ENCODE peak calls at places on chromosomes 13 and 19, in four cellular contexts. One of them, this sample, is unnamed.

GRCh38 chr19:49339364-49340068 is 4.3 kb downstream of the CD37 start:
- DNase-seq in bronchial epithelial cell: peak
- DNase-seq in memory B cell: no peak
- DNase-seq in RWPE1: peak
- DNase-seq in this sample: no peak

GRCh38 chr13:23735329-23735728 is 153.9 kb downstream of the MIPEP start:
- DNase-seq in bronchial epithelial cell: no peak
- DNase-seq in memory B cell: no peak
- DNase-seq in RWPE1: no peak
- DNase-seq in this sample: no peak

GRCh38 chr19:4058696-4059492 is 7.8 kb downstream of the ZBTB7A start:
- DNase-seq in bronchial epithelial cell: no peak
- DNase-seq in memory B cell: no peak
- DNase-seq in RWPE1: no peak
- DNase-seq in this sample: no peak

GRCh38 chr19:58584498-58585441 is 11.6 kb upstream of the MZF1 start:
- DNase-seq in bronchial epithelial cell: no peak
- DNase-seq in memory B cell: no peak
- DNase-seq in RWPE1: no peak
- DNase-seq in this sample: no peak

GRCh38 chr19:374183-374885 is 29.7 kb upstream of the MIER2 start:
- DNase-seq in bronchial epithelial cell: peak
- DNase-seq in memory B cell: no peak
- DNase-seq in RWPE1: peak
- DNase-seq in this sample: no peak

GRCh38 chr13:97369269-97369893 is 64.6 kb upstream of the RAP2A start:
- DNase-seq in bronchial epithelial cell: no peak
- DNase-seq in memory B cell: no peak
- DNase-seq in RWPE1: peak
- DNase-seq in this sample: peak

GRCh38 chr19:13849991-13850909 is 26.7 kb upstream of the NANOS3 start:
- DNase-seq in bronchial epithelial cell: no peak
- DNase-seq in memory B cell: peak
- DNase-seq in RWPE1: no peak
- DNase-seq in this sample: peak

GRCh38 chr13:45473627-45474026 is 8.9 kb downstream of the COG3 start:
- DNase-seq in bronchial epithelial cell: no peak
- DNase-seq in memory B cell: no peak
- DNase-seq in RWPE1: no peak
- DNase-seq in this sample: no peak

GRCh38 chr19:7265963-7266362 is 28.3 kb downstream of the INSR start:
- DNase-seq in bronchial epithelial cell: no peak
- DNase-seq in memory B cell: no peak
- DNase-seq in RWPE1: no peak
- DNase-seq in this sample: no peak

GRCh38 chr13:99281811-99282263 is 23.7 kb upstream of the GPR18 start:
- DNase-seq in bronchial epithelial cell: no peak
- DNase-seq in memory B cell: peak
- DNase-seq in RWPE1: no peak
- DNase-seq in this sample: no peak

GRCh38 chr13:29922896-29923295 is 72.5 kb upstream of the UBL3 start:
- DNase-seq in bronchial epithelial cell: peak
- DNase-seq in memory B cell: no peak
- DNase-seq in RWPE1: no peak
- DNase-seq in this sample: peak

GRCh38 chr19:5718579-5719273 is 1.2 kb downstream of the LONP1 start:
- DNase-seq in bronchial epithelial cell: peak
- DNase-seq in memory B cell: no peak
- DNase-seq in RWPE1: peak
- DNase-seq in this sample: peak

GRCh38 chr19:2057484-2058469 is 6.7 kb upstream of the MKNK2 start:
- DNase-seq in bronchial epithelial cell: no peak
- DNase-seq in memory B cell: no peak
- DNase-seq in RWPE1: no peak
- DNase-seq in this sample: no peak

GRCh38 chr13:29187584-29187983 is 367.4 kb downstream of the MTUS2 start:
- DNase-seq in bronchial epithelial cell: no peak
- DNase-seq in memory B cell: no peak
- DNase-seq in RWPE1: no peak
- DNase-seq in this sample: no peak

GRCh38 chr19:40257096-40257517 is 28.0 kb downstream of the AKT2 start:
- DNase-seq in bronchial epithelial cell: no peak
- DNase-seq in memory B cell: no peak
- DNase-seq in RWPE1: peak
- DNase-seq in this sample: no peak

GRCh38 chr19:45498411-45499195 is at the start of gene PPM1N:
- DNase-seq in bronchial epithelial cell: no peak
- DNase-seq in memory B cell: peak
- DNase-seq in RWPE1: no peak
- DNase-seq in this sample: no peak

GRCh38 chr13:78413887-78414553 is 189.3 kb downstream of the POU4F1 start:
- DNase-seq in bronchial epithelial cell: no peak
- DNase-seq in memory B cell: no peak
- DNase-seq in RWPE1: no peak
- DNase-seq in this sample: no peak

GRCh38 chr19:2607712-2608601 is 94.5 kb downstream of the GNG7 start:
- DNase-seq in bronchial epithelial cell: no peak
- DNase-seq in memory B cell: no peak
- DNase-seq in RWPE1: no peak
- DNase-seq in this sample: no peak

GRCh38 chr19:7841751-7842660 is 12.0 kb downstream of the EVI5L start:
- DNase-seq in bronchial epithelial cell: no peak
- DNase-seq in memory B cell: no peak
- DNase-seq in RWPE1: no peak
- DNase-seq in this sample: no peak

GRCh38 chr13:41962994-41963393 is 2.1 kb upstream of the VWA8 start:
- DNase-seq in bronchial epithelial cell: peak
- DNase-seq in memory B cell: no peak
- DNase-seq in RWPE1: peak
- DNase-seq in this sample: no peak

GRCh38 chr19:52066258-52066866 is 17.7 kb upstream of the ZNF432 start:
- DNase-seq in bronchial epithelial cell: no peak
- DNase-seq in memory B cell: no peak
- DNase-seq in RWPE1: no peak
- DNase-seq in this sample: no peak

GRCh38 chr19:48842744-48843162 is 6.5 kb upstream of the HSD17B14 start:
- DNase-seq in bronchial epithelial cell: peak
- DNase-seq in memory B cell: peak
- DNase-seq in RWPE1: peak
- DNase-seq in this sample: peak

GRCh38 chr19:18225355-18225701 is 910 bp downstream of the PDE4C start:
- DNase-seq in bronchial epithelial cell: no peak
- DNase-seq in memory B cell: no peak
- DNase-seq in RWPE1: no peak
- DNase-seq in this sample: no peak

GRCh38 chr13:110326263-110326904 is 19.3 kb downstream of the COL4A2 start:
- DNase-seq in bronchial epithelial cell: no peak
- DNase-seq in memory B cell: no peak
- DNase-seq in RWPE1: no peak
- DNase-seq in this sample: no peak

GRCh38 chr19:16532440-16533273 is 9.6 kb downstream of the CHERP start:
- DNase-seq in bronchial epithelial cell: no peak
- DNase-seq in memory B cell: no peak
- DNase-seq in RWPE1: no peak
- DNase-seq in this sample: no peak

GRCh38 chr13:113086031-113086750 is 19.4 kb upstream of the F7 start:
- DNase-seq in bronchial epithelial cell: no peak
- DNase-seq in memory B cell: no peak
- DNase-seq in RWPE1: no peak
- DNase-seq in this sample: no peak

GRCh38 chr13:113997845-113998751 is 24.2 kb upstream of the C13orf46 start:
- DNase-seq in bronchial epithelial cell: no peak
- DNase-seq in memory B cell: no peak
- DNase-seq in RWPE1: no peak
- DNase-seq in this sample: no peak

GRCh38 chr13:72970956-72971355 is 87.8 kb upstream of the KLF5 start:
- DNase-seq in bronchial epithelial cell: no peak
- DNase-seq in memory B cell: no peak
- DNase-seq in RWPE1: peak
- DNase-seq in this sample: peak

GRCh38 chr19:1164684-1165531 is 9.2 kb downstream of the SBNO2 start:
- DNase-seq in bronchial epithelial cell: no peak
- DNase-seq in memory B cell: no peak
- DNase-seq in RWPE1: no peak
- DNase-seq in this sample: no peak

GRCh38 chr19:1113278-1113985 is 9.6 kb downstream of the GPX4 start:
- DNase-seq in bronchial epithelial cell: peak
- DNase-seq in memory B cell: peak
- DNase-seq in RWPE1: peak
- DNase-seq in this sample: peak

GRCh38 chr13:98315466-98315865 is 138.4 kb upstream of the RNF113B start:
- DNase-seq in bronchial epithelial cell: no peak
- DNase-seq in memory B cell: no peak
- DNase-seq in RWPE1: no peak
- DNase-seq in this sample: peak

GRCh38 chr13:108426893-108427292 is 157.4 kb downstream of the TNFSF13B start:
- DNase-seq in bronchial epithelial cell: no peak
- DNase-seq in memory B cell: no peak
- DNase-seq in RWPE1: no peak
- DNase-seq in this sample: no peak

This sample was measured in HT1080.